ENCODE peak calls at places on chromosomes 4 and X, in four cellular contexts. K, G, X and V are unnamed samples.

GRCh38 chr4:37666625-37667071 is 19.5 kb downstream of the RELL1 start:
- DNase-seq in K (no peak), G (peak; percentile 78), X (no peak), V (no peak)

GRCh38 chr4:134952775-134953174 is 751.2 kb upstream of the PABPC4L start:
- DNase-seq in G (no peak), K (no peak), X (no peak), V (no peak)

GRCh38 chr4:41410049-41410448 is 127.9 kb upstream of the LIMCH1 start:
- DNase-seq in X (no peak), G (no peak), K (no peak), V (no peak)

GRCh38 chrX:39619182-39620009 is 478.4 kb downstream of the BCOR start:
- DNase-seq in X (no peak), K (no peak), G (no peak), V (no peak)

GRCh38 chrX:150569155-150569477 is 695 bp downstream of the MTM1 start:
- DNase-seq in G (peak; percentile 35), K (peak; percentile 84), X (no peak), V (peak; percentile 17)

GRCh38 chr4:124710911-124711310 is 1.6 kb downstream of the ANKRD50 start:
- DNase-seq in G (peak; percentile 28), X (no peak), K (no peak), V (no peak)

GRCh38 chrX:41923257-41923924 is at the start of gene CASK:
- DNase-seq in G (peak; percentile 90), X (peak; percentile 86), K (peak; percentile 59), V (peak; percentile 87)

GRCh38 chr4:23122666-23123400 is 430.1 kb downstream of the GBA3 start:
- DNase-seq in G (no peak), X (no peak), K (no peak), V (no peak)

GRCh38 chr4:84965558-84966381 is 720 bp downstream of the WDFY3 start:
- DNase-seq in K (no peak), G (peak; percentile 38), X (peak; percentile 32), V (no peak)

GRCh38 chrX:29652484-29652883 is 562.9 kb upstream of the MAGEB2 start:
- DNase-seq in X (no peak), K (no peak), G (peak; percentile 72), V (no peak)

GRCh38 chrX:115297189-115297588 is 7.7 kb downstream of the LUZP4 start:
- DNase-seq in G (no peak), K (no peak), X (no peak), V (no peak)

GRCh38 chr4:5788144-5788543 is 77.1 kb downstream of the EVC start:
- DNase-seq in G (no peak), X (no peak), K (peak; percentile 48), V (no peak)

GRCh38 chrX:114787016-114787415 is 203.1 kb downstream of the HTR2C start:
- DNase-seq in X (no peak), G (peak; percentile 37), K (no peak), V (no peak)

GRCh38 chrX:121333942-121334341 is 286.5 kb downstream of the GLUD2 start:
- DNase-seq in X (peak; percentile 8), G (no peak), K (peak; percentile 47), V (no peak)

GRCh38 chr4:116122131-116122530 is 963.2 kb downstream of the TRAM1L1 start:
- DNase-seq in X (no peak), G (no peak), K (no peak), V (no peak)